ENCODE peak calls at places on chromosomes 11 and 22, in five cellular contexts. N is aorta, K is RCC 7860, X is HFF-Myc, F is cardiac muscle cell. S is an unnamed sample.
A peak's percentile ranks its signal among the peaks of the same experiment; 100 is the strongest.

GRCh38 chr11:26849009-26849408 is 127.1 kb upstream of the SLC5A12 start:
- DNase-seq in N (peak; percentile 76), K (no peak), X (no peak), F (no peak), S (no peak)

GRCh38 chr11:128029219-128029722 is 558.1 kb downstream of the ETS1 start:
- DNase-seq in N (no peak), K (no peak), X (no peak), F (peak; percentile 76), S (no peak)

GRCh38 chr22:39175127-39176066 is 22.9 kb upstream of the CBX7 start:
- DNase-seq in N (no peak), K (peak; percentile 72), X (no peak), F (peak; percentile 23), S (no peak)

GRCh38 chr11:99257131-99257530 is 236.4 kb downstream of the CNTN5 start:
- DNase-seq in N (no peak), K (no peak), X (no peak), F (peak; percentile 18), S (no peak)

GRCh38 chr11:98090861-98091575 is 929.7 kb upstream of the CNTN5 start:
- DNase-seq in N (no peak), K (no peak), X (no peak), F (peak; percentile 27), S (no peak)

GRCh38 chr22:23315341-23315917 is 135.1 kb downstream of the BCR start:
- DNase-seq in N (peak; percentile 75), K (peak; percentile 82), X (peak; percentile 30), F (peak; percentile 76), S (peak; percentile 63)

GRCh38 chr11:44781697-44782096 is 54.9 kb downstream of the TSPAN18 start:
- DNase-seq in N (no peak), K (no peak), X (no peak), F (no peak), S (no peak)

GRCh38 chr22:38868886-38869381 is 3.1 kb downstream of the CBX6 start:
- DNase-seq in N (peak; percentile 95), K (peak; percentile 27), X (no peak), F (peak; percentile 75), S (peak; percentile 83)

GRCh38 chr11:10798330-10798980 is 10.3 kb downstream of the EIF4G2 start:
- DNase-seq in N (no peak), K (no peak), X (no peak), F (no peak), S (no peak)

GRCh38 chr11:47001666-47002285 is 65.2 kb downstream of the CSTPP1 start:
- DNase-seq in N (no peak), K (no peak), X (no peak), F (peak; percentile 14), S (no peak)

GRCh38 chr11:6418958-6419611 is at the start of gene APBB1:
- DNase-seq in N (peak; percentile 91), K (no peak), X (no peak), F (peak; percentile 60), S (peak; percentile 78)

GRCh38 chr11:11740081-11740702 is 101.6 kb upstream of the USP47 start:
- DNase-seq in N (no peak), K (no peak), X (no peak), F (no peak), S (no peak)

GRCh38 chr22:40008726-40009125 is 14.0 kb downstream of the FAM83F start:
- DNase-seq in N (peak; percentile 55), K (peak; percentile 12), X (no peak), F (no peak), S (no peak)

GRCh38 chr11:126317681-126318641 is 14.1 kb downstream of the DCPS start:
- DNase-seq in N (peak; percentile 88), K (peak; percentile 61), X (peak; percentile 65), F (peak; percentile 82), S (no peak)

GRCh38 chr11:45205978-45206377 is 59.5 kb downstream of the PRDM11 start:
- DNase-seq in N (no peak), K (no peak), X (no peak), F (no peak), S (no peak)

GRCh38 chr11:36475192-36475591 is 34.9 kb downstream of the TRAF6 start:
- DNase-seq in N (no peak), K (no peak), X (no peak), F (no peak), S (no peak)

S was measured in activated CD4-positive, alpha-beta memory T cell treated with anti-CD3 and anti-CD28 coated beads, Interleukin-2, amount 10 ng/mL, durations not matched to agents 7 days and 5 days.